ENCODE peak calls at places on chromosomes 4 and X, in six cellular contexts. One of them, this sample, is unnamed. For H3K36me3, the result is how much of the 10 kb centered on the place peaks cover.

GRCh38 chr4:137635108-137635507 is 102.8 kb upstream of the PCDH18 start:
- DNase-seq in ovary: no peak
- DNase-seq in CD4-positive, CD25-positive, alpha-beta regulatory T cell: no peak
- DNase-seq in esophagus muscularis mucosa: no peak
- DNase-seq in stomach: no peak
- DNase-seq in colonic mucosa: no peak
- DNase-seq in this sample: no peak

GRCh38 chr4:120096508-120097297 is 30.1 kb upstream of the MAD2L1 start:
- DNase-seq in ovary: no peak
- DNase-seq in CD4-positive, CD25-positive, alpha-beta regulatory T cell: no peak
- DNase-seq in stomach: no peak
- DNase-seq in esophagus muscularis mucosa: no peak
- DNase-seq in colonic mucosa: no peak
- DNase-seq in this sample: no peak

GRCh38 chr4:183154701-183155391 is 55.8 kb downstream of the WWC2 start:
- DNase-seq in CD4-positive, CD25-positive, alpha-beta regulatory T cell: no peak
- DNase-seq in stomach: no peak
- DNase-seq in esophagus muscularis mucosa: no peak
- DNase-seq in ovary: no peak
- DNase-seq in colonic mucosa: no peak
- DNase-seq in this sample: no peak

GRCh38 chr4:123841431-123842121 is 445.0 kb downstream of the SPRY1 start:
- DNase-seq in colonic mucosa: no peak
- DNase-seq in esophagus muscularis mucosa: no peak
- DNase-seq in stomach: no peak
- DNase-seq in ovary: no peak
- DNase-seq in CD4-positive, CD25-positive, alpha-beta regulatory T cell: no peak
- DNase-seq in this sample: no peak

GRCh38 chr4:6362243-6362885 is 92.7 kb downstream of the WFS1 start:
- DNase-seq in CD4-positive, CD25-positive, alpha-beta regulatory T cell: no peak
- DNase-seq in colonic mucosa: no peak
- DNase-seq in esophagus muscularis mucosa: no peak
- DNase-seq in ovary: no peak
- DNase-seq in stomach: no peak
- DNase-seq in this sample: no peak

GRCh38 chr4:111988514-111988913 is 156.7 kb upstream of the FAM241A start:
- DNase-seq in colonic mucosa: no peak
- DNase-seq in stomach: no peak
- DNase-seq in esophagus muscularis mucosa: no peak
- DNase-seq in ovary: no peak
- DNase-seq in CD4-positive, CD25-positive, alpha-beta regulatory T cell: no peak
- DNase-seq in this sample: no peak

GRCh38 chrX:39855748-39856129 is 242.0 kb downstream of the BCOR start:
- DNase-seq in stomach: peak
- DNase-seq in colonic mucosa: peak
- DNase-seq in ovary: no peak
- DNase-seq in CD4-positive, CD25-positive, alpha-beta regulatory T cell: peak
- DNase-seq in esophagus muscularis mucosa: no peak
- DNase-seq in this sample: peak

GRCh38 chr4:147041376-147041775 is 95.7 kb upstream of the TTC29 start:
- DNase-seq in stomach: no peak
- DNase-seq in CD4-positive, CD25-positive, alpha-beta regulatory T cell: no peak
- DNase-seq in ovary: no peak
- DNase-seq in esophagus muscularis mucosa: no peak
- DNase-seq in colonic mucosa: no peak
- DNase-seq in this sample: no peak

GRCh38 chr4:4775493-4776004 is 83.9 kb upstream of the MSX1 start:
- DNase-seq in colonic mucosa: no peak
- DNase-seq in CD4-positive, CD25-positive, alpha-beta regulatory T cell: no peak
- DNase-seq in ovary: no peak
- DNase-seq in esophagus muscularis mucosa: no peak
- DNase-seq in stomach: no peak
- DNase-seq in this sample: no peak

GRCh38 chr4:105896461-105896939 is 1.2 kb downstream of the NPNT start:
- DNase-seq in colonic mucosa: peak
- DNase-seq in esophagus muscularis mucosa: no peak
- DNase-seq in CD4-positive, CD25-positive, alpha-beta regulatory T cell: no peak
- DNase-seq in ovary: no peak
- DNase-seq in stomach: no peak
- DNase-seq in this sample: no peak

GRCh38 chr4:78047366-78047765 is 9.8 kb upstream of the FRAS1 start:
- DNase-seq in CD4-positive, CD25-positive, alpha-beta regulatory T cell: no peak
- DNase-seq in esophagus muscularis mucosa: no peak
- DNase-seq in stomach: no peak
- DNase-seq in colonic mucosa: no peak
- DNase-seq in ovary: no peak
- DNase-seq in this sample: no peak

GRCh38 chr4:79872738-79873137 is 200.3 kb downstream of the ANTXR2 start:
- DNase-seq in esophagus muscularis mucosa: no peak
- DNase-seq in colonic mucosa: no peak
- DNase-seq in ovary: no peak
- DNase-seq in stomach: no peak
- DNase-seq in CD4-positive, CD25-positive, alpha-beta regulatory T cell: no peak
- DNase-seq in this sample: no peak

GRCh38 chrX:111040377-111041017 is 55.5 kb upstream of the PAK3 start:
- DNase-seq in ovary: no peak
- DNase-seq in CD4-positive, CD25-positive, alpha-beta regulatory T cell: no peak
- DNase-seq in colonic mucosa: no peak
- DNase-seq in esophagus muscularis mucosa: no peak
- DNase-seq in stomach: no peak
- DNase-seq in this sample: no peak

GRCh38 chr4:7771056-7771455 is 168.6 kb downstream of the AFAP1 start:
- DNase-seq in CD4-positive, CD25-positive, alpha-beta regulatory T cell: no peak
- DNase-seq in esophagus muscularis mucosa: no peak
- DNase-seq in stomach: no peak
- DNase-seq in ovary: no peak
- DNase-seq in colonic mucosa: no peak
- DNase-seq in this sample: peak

GRCh38 chr4:7771541-7772507 is 167.8 kb downstream of the AFAP1 start:
- DNase-seq in colonic mucosa: peak
- DNase-seq in esophagus muscularis mucosa: no peak
- DNase-seq in stomach: no peak
- DNase-seq in CD4-positive, CD25-positive, alpha-beta regulatory T cell: no peak
- DNase-seq in ovary: no peak
- DNase-seq in this sample: no peak

GRCh38 chr4:7769308-7769841 is 170.3 kb downstream of the AFAP1 start:
- DNase-seq in colonic mucosa: no peak
- DNase-seq in ovary: no peak
- DNase-seq in CD4-positive, CD25-positive, alpha-beta regulatory T cell: no peak
- DNase-seq in stomach: no peak
- DNase-seq in esophagus muscularis mucosa: no peak
- DNase-seq in this sample: no peak

GRCh38 chr4:7769936-7770674 is 169.6 kb downstream of the AFAP1 start:
- DNase-seq in CD4-positive, CD25-positive, alpha-beta regulatory T cell: no peak
- DNase-seq in colonic mucosa: no peak
- DNase-seq in ovary: peak
- DNase-seq in stomach: no peak
- DNase-seq in esophagus muscularis mucosa: no peak
- DNase-seq in this sample: no peak

GRCh38 chr4:7770675-7771050 is 169.0 kb downstream of the AFAP1 start:
- DNase-seq in colonic mucosa: no peak
- DNase-seq in ovary: peak
- DNase-seq in CD4-positive, CD25-positive, alpha-beta regulatory T cell: no peak
- DNase-seq in stomach: no peak
- DNase-seq in esophagus muscularis mucosa: no peak
- DNase-seq in this sample: no peak
- H3K36me3 ChIP-seq in colonic mucosa: under half
- H3K36me3 ChIP-seq in ovary: under half
- H3K36me3 ChIP-seq in CD4-positive, CD25-positive, alpha-beta regulatory T cell: under half
- H3K36me3 ChIP-seq in stomach: half or more
- H3K36me3 ChIP-seq in esophagus muscularis mucosa: half or more
- H3K36me3 ChIP-seq in this sample: under half

DNA sequence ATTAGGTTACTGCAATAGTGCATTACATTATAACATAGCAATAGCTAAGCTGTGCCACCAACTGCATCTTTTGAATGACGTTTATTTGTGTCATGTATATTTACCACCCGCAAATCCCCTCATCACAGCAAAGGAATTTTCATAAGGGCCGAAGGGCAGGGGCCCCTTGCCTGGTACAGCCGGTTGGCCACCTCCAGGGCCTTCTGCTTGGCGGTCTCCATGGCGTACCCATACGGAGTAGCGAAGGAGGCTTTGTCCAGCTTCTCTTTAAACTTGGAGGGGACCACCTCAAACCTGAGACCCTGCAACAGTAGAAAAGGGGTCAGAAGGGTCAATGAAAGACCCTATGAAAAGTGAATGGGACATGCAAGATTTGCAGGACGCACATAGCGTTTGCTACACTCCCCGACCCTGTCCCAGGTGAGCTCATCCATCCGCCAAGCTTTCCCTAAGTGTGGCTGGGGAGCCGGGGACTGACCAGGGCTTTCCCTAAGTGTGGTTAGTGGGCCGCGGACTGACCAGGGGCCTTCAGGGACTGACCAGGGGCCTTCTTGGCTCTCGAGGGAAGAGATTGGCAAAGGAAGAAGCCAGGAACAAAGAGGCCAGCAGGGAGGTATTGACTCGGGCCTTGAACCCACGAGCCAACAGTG is 10.6 kb downstream of the ASMTL start:
- DNase-seq in colonic mucosa: no peak
- DNase-seq in ovary: peak
- DNase-seq in CD4-positive, CD25-positive, alpha-beta regulatory T cell: no peak
- DNase-seq in stomach: no peak
- DNase-seq in esophagus muscularis mucosa: peak
- DNase-seq in this sample: no peak
- H3K36me3 ChIP-seq in colonic mucosa: under half
- H3K36me3 ChIP-seq in ovary: under half
- H3K36me3 ChIP-seq in CD4-positive, CD25-positive, alpha-beta regulatory T cell: under half
- H3K36me3 ChIP-seq in stomach: under half
- H3K36me3 ChIP-seq in esophagus muscularis mucosa: under half
- H3K36me3 ChIP-seq in this sample: under half

GRCh38 chrX:124098089-124098488 is 136.6 kb downstream of the STAG2 start:
- DNase-seq in colonic mucosa: no peak
- DNase-seq in CD4-positive, CD25-positive, alpha-beta regulatory T cell: no peak
- DNase-seq in esophagus muscularis mucosa: no peak
- DNase-seq in stomach: no peak
- DNase-seq in ovary: no peak
- DNase-seq in this sample: peak

GRCh38 chrX:124097116-124097515 is 135.6 kb downstream of the STAG2 start:
- DNase-seq in colonic mucosa: no peak
- DNase-seq in stomach: no peak
- DNase-seq in esophagus muscularis mucosa: no peak
- DNase-seq in CD4-positive, CD25-positive, alpha-beta regulatory T cell: no peak
- DNase-seq in ovary: no peak
- DNase-seq in this sample: no peak

GRCh38 chrX:124093222-124093621 is 131.7 kb downstream of the STAG2 start:
- DNase-seq in esophagus muscularis mucosa: no peak
- DNase-seq in CD4-positive, CD25-positive, alpha-beta regulatory T cell: no peak
- DNase-seq in stomach: no peak
- DNase-seq in ovary: no peak
- DNase-seq in colonic mucosa: no peak
- DNase-seq in this sample: no peak
- H3K36me3 ChIP-seq in esophagus muscularis mucosa: under half
- H3K36me3 ChIP-seq in CD4-positive, CD25-positive, alpha-beta regulatory T cell: half or more
- H3K36me3 ChIP-seq in stomach: half or more
- H3K36me3 ChIP-seq in ovary: under half
- H3K36me3 ChIP-seq in colonic mucosa: under half
- H3K36me3 ChIP-seq in this sample: under half

GRCh38 chrX:13755254-13755653 is 20.7 kb downstream of the OFD1 start:
- DNase-seq in colonic mucosa: no peak
- DNase-seq in esophagus muscularis mucosa: no peak
- DNase-seq in stomach: no peak
- DNase-seq in CD4-positive, CD25-positive, alpha-beta regulatory T cell: no peak
- DNase-seq in ovary: no peak
- DNase-seq in this sample: peak
- H3K36me3 ChIP-seq in colonic mucosa: under half
- H3K36me3 ChIP-seq in esophagus muscularis mucosa: under half
- H3K36me3 ChIP-seq in stomach: under half
- H3K36me3 ChIP-seq in CD4-positive, CD25-positive, alpha-beta regulatory T cell: half or more
- H3K36me3 ChIP-seq in ovary: under half
- H3K36me3 ChIP-seq in this sample: under half

GRCh38 chr4:10114607-10115006 is 2.0 kb downstream of the WDR1 start:
- DNase-seq in CD4-positive, CD25-positive, alpha-beta regulatory T cell: no peak
- DNase-seq in colonic mucosa: peak
- DNase-seq in ovary: no peak
- DNase-seq in stomach: no peak
- DNase-seq in esophagus muscularis mucosa: no peak
- DNase-seq in this sample: no peak
- H3K36me3 ChIP-seq in CD4-positive, CD25-positive, alpha-beta regulatory T cell: half or more
- H3K36me3 ChIP-seq in colonic mucosa: under half
- H3K36me3 ChIP-seq in ovary: under half
- H3K36me3 ChIP-seq in stomach: half or more
- H3K36me3 ChIP-seq in esophagus muscularis mucosa: half or more
- H3K36me3 ChIP-seq in this sample: half or more

This sample was measured in CD4-positive, alpha-beta memory T cell.